ENCODE peak calls at places on chromosomes 13 and 19, in seven cellular contexts. J is mesendoderm, D is H9, N is mesenchymal stem cell, Y is neuronal stem cell, W is IMR-90, I is H1. L is an unnamed sample.
A peak's percentile ranks its signal among the peaks of the same experiment; 100 is the strongest.

GRCh38 chr13:64579331-64579730 is 2650.8 kb downstream of the PCDH9 start:
- DNase-seq in J (no peak), D (no peak), N (no peak), Y (no peak), W (no peak), I (no peak), L (no peak)

GRCh38 chr13:24615114-24615513 is 65.1 kb upstream of the ATP12A start:
- DNase-seq in J (no peak), D (no peak), N (no peak), Y (no peak), W (no peak), I (no peak), L (no peak)

GRCh38 chr13:24252136-24252535 is 57.2 kb upstream of the C1QTNF9 start:
- DNase-seq in J (no peak), D (no peak), N (no peak), Y (no peak), W (no peak), I (no peak), L (no peak)

GRCh38 chr19:1097810-1098176 is 2.6 kb upstream of the POLR2E start:
- DNase-seq in J (no peak), D (no peak), N (peak; percentile 74), Y (no peak), W (no peak), I (no peak), L (peak; percentile 65)

GRCh38 chr13:98664510-98664909 is 87.6 kb upstream of the STK24 start:
- DNase-seq in J (no peak), D (no peak), N (no peak), Y (no peak), W (no peak), I (no peak), L (no peak)

GRCh38 chr13:50131998-50132936 is 117.0 kb downstream of the KCNRG start:
- DNase-seq in J (peak; percentile 63), D (peak; percentile 57), N (peak; percentile 41), Y (peak; percentile 41), W (no peak), I (no peak), L (no peak)

GRCh38 chr13:46899801-46900200 is 2.9 kb upstream of the HTR2A start:
- DNase-seq in J (no peak), D (no peak), N (no peak), Y (no peak), W (no peak), I (no peak), L (no peak)

GRCh38 chr13:45356966-45357689 is 16.1 kb upstream of the TPT1 start:
- DNase-seq in J (no peak), D (no peak), N (no peak), Y (no peak), W (no peak), I (no peak), L (no peak)

DNA sequence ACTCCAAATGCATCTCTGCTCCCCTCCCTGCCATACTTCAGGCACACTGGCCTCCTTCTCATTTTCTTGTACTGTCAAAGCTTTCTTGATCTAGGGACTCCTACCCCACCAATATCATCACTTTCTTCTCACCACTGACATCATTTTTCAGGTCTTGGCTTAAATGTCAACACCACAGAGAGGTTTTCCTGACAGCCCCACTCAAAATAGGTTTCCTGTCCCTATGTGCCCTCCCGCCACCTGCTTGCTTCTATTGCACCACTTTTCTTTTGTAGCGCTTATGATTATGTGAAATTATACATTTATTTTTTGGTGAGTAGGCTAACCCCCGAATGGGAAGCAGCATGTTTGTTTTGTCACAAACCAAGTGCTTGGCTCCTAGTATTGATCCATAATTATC is 164.6 kb downstream of the NDFIP2 start:
- DNase-seq in J (no peak), D (no peak), N (no peak), Y (no peak), W (no peak), I (no peak), L (no peak)
- H4K8ac ChIP-seq in J (no peak overlapping the region), D (no peak overlapping the region), N (no peak overlapping the region), Y (no peak overlapping the region), W (no peak overlapping the region), I (no peak overlapping the region), L (no peak overlapping the region)

GRCh38 chr19:56810260-56810659 is 30.3 kb downstream of the PEG3 start:
- DNase-seq in J (no peak), D (no peak), N (no peak), Y (no peak), W (no peak), I (no peak), L (no peak)

GRCh38 chr19:56814656-56815055 is 25.9 kb downstream of the PEG3 start:
- DNase-seq in J (no peak), D (no peak), N (no peak), Y (no peak), W (no peak), I (no peak), L (no peak)

GRCh38 chr19:56813531-56813930 is 27.0 kb downstream of the PEG3 start:
- DNase-seq in J (no peak), D (no peak), N (no peak), Y (no peak), W (no peak), I (no peak), L (no peak)

GRCh38 chr19:56808717-56809392 is 31.7 kb downstream of the PEG3 start:
- DNase-seq in J (no peak), D (no peak), N (no peak), Y (no peak), W (no peak), I (no peak), L (no peak)

DNA sequence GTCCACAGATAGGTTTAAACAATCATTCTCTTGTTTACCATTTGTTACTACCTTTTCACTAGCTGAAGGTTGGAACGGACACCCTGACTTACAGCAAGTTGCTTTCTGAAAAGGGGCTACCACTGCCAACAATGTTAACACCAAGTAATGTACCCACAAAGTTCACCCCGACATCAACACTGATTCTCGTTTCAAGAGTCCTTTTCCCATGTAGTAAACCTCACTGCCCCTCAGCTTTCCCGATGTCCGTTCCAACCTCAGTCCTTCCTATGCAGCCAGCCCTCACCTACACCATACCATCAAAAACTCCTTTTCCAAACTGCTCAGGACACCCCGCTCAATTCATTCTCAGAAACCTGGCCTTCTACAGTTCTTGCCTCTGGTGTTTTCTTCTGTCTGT is 29.0 kb downstream of the PEG3 start:
- DNase-seq in J (no peak), D (no peak), N (no peak), Y (no peak), W (no peak), I (no peak), L (no peak)
- H3K79me1 ChIP-seq in J (no peaks in the 10 kb centered on the region), D (no peaks in the 10 kb centered on the region), N (no peaks in the 10 kb centered on the region), Y (peaks cover 4% of the 10 kb centered on the region), W (no peaks in the 10 kb centered on the region), I (no peaks in the 10 kb centered on the region), L (no peaks in the 10 kb centered on the region)

GRCh38 chr19:50550594-50550966 is 17.7 kb downstream of the LRRC4B start:
- DNase-seq in J (no peak), D (no peak), N (no peak), Y (no peak), W (no peak), I (no peak), L (no peak)

GRCh38 chr19:50552540-50552939 is 15.7 kb downstream of the LRRC4B start:
- DNase-seq in J (no peak), D (no peak), N (no peak), Y (no peak), W (no peak), I (no peak), L (no peak)

GRCh38 chr19:50551034-50551712 is 17.1 kb downstream of the LRRC4B start:
- DNase-seq in J (no peak), D (no peak), N (no peak), Y (no peak), W (no peak), I (no peak), L (no peak)

GRCh38 chr19:50553134-50553703 is 15.0 kb downstream of the LRRC4B start:
- DNase-seq in J (no peak), D (no peak), N (no peak), Y (no peak), W (no peak), I (no peak), L (no peak)

GRCh38 chr19:50551713-50552187 is 16.5 kb downstream of the LRRC4B start:
- DNase-seq in J (peak; percentile 61), D (no peak), N (no peak), Y (peak; percentile 75), W (no peak), I (peak; percentile 54), L (no peak)
- H4K8ac ChIP-seq in J (no peak overlapping the region), D (no peak overlapping the region), N (no peak overlapping the region), Y (no peak overlapping the region), W (no peak overlapping the region), I (no peak overlapping the region), L (no peak overlapping the region)

GRCh38 chr13:110576736-110577476 is 15.4 kb upstream of the RAB20 start:
- DNase-seq in J (no peak), D (no peak), N (no peak), Y (no peak), W (no peak), I (no peak), L (no peak)
- H3K79me1 ChIP-seq in J (no peaks in the 10 kb centered on the region), D (no peaks in the 10 kb centered on the region), N (no peaks in the 10 kb centered on the region), Y (no peaks in the 10 kb centered on the region), W (no peaks in the 10 kb centered on the region), I (no peaks in the 10 kb centered on the region), L (peaks cover 7% of the 10 kb centered on the region)

GRCh38 chr19:31361728-31362127 is 12.5 kb upstream of the TSHZ3 start:
- DNase-seq in J (no peak), D (no peak), N (no peak), Y (no peak), W (no peak), I (no peak), L (no peak)

DNA sequence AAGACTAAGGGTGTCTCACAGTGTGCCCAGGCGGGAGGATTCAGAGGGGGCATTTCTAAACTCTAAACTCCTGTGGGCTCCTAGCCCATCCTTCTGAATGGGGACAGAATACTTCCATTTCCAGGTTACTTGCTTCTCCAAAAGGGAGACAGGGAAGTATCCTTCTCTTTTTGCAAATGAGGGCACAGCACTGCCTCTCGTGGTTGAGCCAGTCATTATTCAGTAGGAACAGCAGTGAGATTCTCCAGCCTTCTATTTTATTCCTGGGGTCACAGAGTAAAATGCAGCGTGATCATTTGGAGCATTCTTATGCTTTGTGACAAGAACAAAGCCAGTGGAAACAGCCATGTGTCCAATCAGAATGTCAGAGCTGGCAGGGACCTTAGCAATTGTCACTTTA is 15.7 kb upstream of the TSHZ3 start:
- DNase-seq in J (no peak), D (no peak), N (no peak), Y (no peak), W (no peak), I (no peak), L (no peak)
- H4K8ac ChIP-seq in J (no peak overlapping the region), D (no peak overlapping the region), N (no peak overlapping the region), Y (no peak overlapping the region), W (no peak overlapping the region), I (no peak overlapping the region), L (no peak overlapping the region)

GRCh38 chr19:30059741-30060140 is 117.7 kb downstream of the URI1 start:
- DNase-seq in J (no peak), D (no peak), N (no peak), Y (no peak), W (no peak), I (no peak), L (no peak)
- H3K79me1 ChIP-seq in J (no peaks in the 10 kb centered on the region), D (no peaks in the 10 kb centered on the region), N (no peaks in the 10 kb centered on the region), Y (no peaks in the 10 kb centered on the region), W (no peaks in the 10 kb centered on the region), I (no peaks in the 10 kb centered on the region), L (no peaks in the 10 kb centered on the region)

GRCh38 chr19:54218259-54218658 is 4.5 kb downstream of the LILRB3 start:
- DNase-seq in J (no peak), D (no peak), N (no peak), Y (no peak), W (no peak), I (no peak), L (no peak)

GRCh38 chr19:54216869-54217268 is 5.9 kb downstream of the LILRB3 start:
- DNase-seq in J (no peak), D (no peak), N (no peak), Y (no peak), W (no peak), I (no peak), L (no peak)

GRCh38 chr19:54218960-54219661 is 3.7 kb downstream of the LILRB3 start:
- DNase-seq in J (no peak), D (no peak), N (no peak), Y (no peak), W (no peak), I (no peak), L (no peak)
- H4K8ac ChIP-seq in J (no peak overlapping the region), D (no peak overlapping the region), N (no peak overlapping the region), Y (no peak overlapping the region), W (no peak overlapping the region), I (no peak overlapping the region), L (no peak overlapping the region)

L was measured in trophoblast cell.